ENCODE peak calls at places on chromosomes 3 and 15, in five cellular contexts. R, W, L, K and X are unnamed samples. For H3K4me1, the result is how much of the 10 kb centered on the place peaks cover.

GRCh38 chr15:51089699-51090098 is 5.0 kb downstream of the TNFAIP8L3 start:
- DNase-seq in L (no peak), K (no peak), W (no peak), R (no peak), X (no peak)

GRCh38 chr3:197692641-197693040 is 44.1 kb downstream of the RUBCN start:
- DNase-seq in K (no peak), L (no peak), R (no peak), W (no peak), X (no peak)

GRCh38 chr3:194046995-194047681 is 88.8 kb upstream of the HES1 start:
- DNase-seq in R (peak), K (no peak), L (no peak), W (peak), X (no peak)

GRCh38 chr3:195208631-195209030 is 62.3 kb downstream of the XXYLT1 start:
- DNase-seq in W (no peak), R (no peak), K (no peak), L (no peak), X (no peak)

GRCh38 chr15:61822511-61822910 is 237.7 kb downstream of the VPS13C start:
- DNase-seq in W (no peak), K (no peak), L (no peak), R (no peak), X (no peak)

GRCh38 chr3:107620534-107620933 is 97.8 kb downstream of the BBX start:
- DNase-seq in W (no peak), L (no peak), K (no peak), R (no peak), X (no peak)

GRCh38 chr15:61084502-61084901 is 144.6 kb downstream of the RORA start:
- DNase-seq in L (no peak), K (no peak), R (no peak), W (no peak), X (no peak)

GRCh38 chr3:52228266-52228665 is 2.8 kb upstream of the TLR9 start:
- DNase-seq in L (no peak), R (no peak), W (no peak), K (no peak), X (no peak)

GRCh38 chr3:62755285-62755684 is 119.9 kb downstream of the CADPS start:
- DNase-seq in W (peak), K (no peak), R (peak), L (no peak), X (no peak)

GRCh38 chr3:98577178-98577895 is 16.1 kb downstream of the CPOX start:
- DNase-seq in R (no peak), K (no peak), W (no peak), L (no peak), X (no peak)

GRCh38 chr15:101198820-101199219 is 53.0 kb downstream of the CHSY1 start:
- DNase-seq in W (no peak), R (no peak), L (peak), K (no peak), X (no peak)

GRCh38 chr15:99895956-99896311 is 162.7 kb upstream of the LYSMD4 start:
- DNase-seq in K (no peak), L (no peak), W (no peak), R (no peak), X (no peak)

GRCh38 chr3:77935418-77935817 is 895.5 kb downstream of the ROBO2 start:
- DNase-seq in L (no peak), K (no peak), W (no peak), R (no peak), X (no peak)

GRCh38 chr3:159724627-159725026 is 264.0 kb upstream of the IL12A start:
- DNase-seq in K (no peak), R (no peak), W (no peak), L (no peak), X (no peak)

GRCh38 chr3:43074901-43075689 is 30.8 kb downstream of the POMGNT2 start:
- DNase-seq in K (no peak), R (no peak), L (no peak), W (no peak), X (no peak)

GRCh38 chr3:30286007-30286669 is 320.3 kb upstream of the TGFBR2 start:
- DNase-seq in K (peak), R (peak), L (no peak), W (no peak), X (peak)

GRCh38 chr3:51304230-51304629 is 80.9 kb upstream of the MANF start:
- DNase-seq in K (no peak), W (no peak), R (no peak), L (peak), X (peak)

GRCh38 chr15:59933607-59934006 is 70.5 kb upstream of the FOXB1 start:
- DNase-seq in W (no peak), K (no peak), L (no peak), R (no peak), X (no peak)

GRCh38 chr15:59300618-59301139 is 72.0 kb downstream of the MYO1E start:
- DNase-seq in W (no peak), R (no peak), L (no peak), K (no peak), X (no peak)

GRCh38 chr15:75695634-75696302 is 16.9 kb downstream of the CSPG4 start:
- DNase-seq in L (no peak), R (no peak), W (peak), K (no peak), X (no peak)

GRCh38 chr15:34628577-34629152 is 45.2 kb upstream of the GOLGA8B start:
- DNase-seq in W (no peak), K (no peak), R (no peak), L (no peak), X (no peak)

GRCh38 chr3:20669184-20669583 is 483.2 kb upstream of the SGO1 start:
- DNase-seq in W (no peak), K (no peak), R (no peak), L (no peak), X (no peak)

GRCh38 chr3:14133876-14134275 is 9.0 kb downstream of the TMEM43 start:
- DNase-seq in L (no peak), W (no peak), K (no peak), R (no peak), X (no peak)

GRCh38 chr3:47586746-47587145 is 8.1 kb upstream of the CSPG5 start:
- DNase-seq in R (no peak), K (no peak), W (no peak), L (no peak), X (no peak)

GRCh38 chr3:42066516-42067181 is 24.5 kb upstream of the TRAK1 start:
- DNase-seq in W (peak), L (peak), K (no peak), R (peak), X (peak)

GRCh38 chr15:45773149-45773548 is 138.3 kb downstream of the SQOR start:
- DNase-seq in L (no peak), W (no peak), K (no peak), R (no peak), X (no peak)

GRCh38 chr15:41125950-41126642 is 10.0 kb upstream of the INO80 start:
- DNase-seq in L (no peak), R (no peak), W (no peak), K (peak), X (no peak)

GRCh38 chr3:121072128-121072527 is 164.1 kb downstream of the STXBP5L start:
- DNase-seq in R (no peak), W (no peak), K (no peak), L (no peak), X (no peak)

GRCh38 chr3:16286161-16286560 is 21.1 kb downstream of the OXNAD1 start:
- DNase-seq in L (no peak), K (no peak), W (no peak), R (no peak), X (no peak)

GRCh38 chr15:38991126-38991525 is 426.5 kb upstream of the RASGRP1 start:
- DNase-seq in W (no peak), L (peak), K (peak), R (peak), X (peak)

GRCh38 chr3:154967090-154967489 is 113.0 kb upstream of the MME start:
- DNase-seq in R (no peak), L (no peak), W (no peak), K (no peak), X (no peak)

GRCh38 chr3:8712871-8713360 is 20.7 kb upstream of the CAV3 start:
- DNase-seq in L (no peak), W (no peak), R (no peak), K (no peak), X (no peak)

GRCh38 chr3:65856907-65857306 is 181.8 kb downstream of the MAGI1 start:
- DNase-seq in R (no peak), W (no peak), L (no peak), K (no peak), X (no peak)

GRCh38 chr15:31733424-31733823 is 296.9 kb upstream of the CHRNA7 start:
- DNase-seq in W (no peak), R (no peak), L (no peak), K (no peak), X (no peak)

GRCh38 chr3:155697542-155697941 is 47.3 kb downstream of the PLCH1 start:
- DNase-seq in R (no peak), W (no peak), L (no peak), K (no peak), X (no peak)

GRCh38 chr3:36257117-36257516 is 123.2 kb upstream of the STAC start:
- DNase-seq in K (no peak), R (no peak), L (no peak), W (no peak), X (no peak)

GRCh38 chr3:192887047-192887446 is 30.6 kb downstream of the MB21D2 start:
- DNase-seq in L (no peak), K (peak), W (no peak), R (no peak), X (no peak)

GRCh38 chr15:37086521-37086920 is 13.8 kb downstream of the MEIS2 start:
- DNase-seq in K (no peak), L (no peak), W (no peak), R (no peak), X (no peak)

GRCh38 chr3:148614463-148614862 is 83.2 kb upstream of the AGTR1 start:
- DNase-seq in L (peak), K (no peak), W (no peak), R (peak), X (peak)
- TF ChIP-seq EZH2phosphoT487 in L (no peak), K (no peak), W (no peak), R (no peak), X (no peak)

DNA sequence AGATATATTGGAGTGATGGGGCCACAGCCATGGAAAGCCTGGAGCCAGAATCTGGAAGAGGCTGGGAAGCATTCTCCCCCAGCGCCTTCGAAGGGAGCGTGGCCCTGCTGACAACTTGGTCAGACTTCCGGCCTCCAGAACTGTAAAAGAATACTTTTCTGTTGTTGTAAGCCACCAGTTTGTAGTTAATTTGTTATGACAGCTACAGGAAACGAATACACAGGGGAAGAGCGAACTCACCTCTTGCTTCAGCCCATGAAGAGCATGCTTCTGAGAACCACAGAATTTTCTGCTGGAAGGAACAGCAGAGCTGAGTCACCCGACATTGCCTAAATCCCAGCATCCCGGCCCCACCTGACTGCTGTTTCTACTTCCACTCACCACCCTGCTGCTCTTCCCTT is 501.7 kb downstream of the SHQ1 start:
- DNase-seq in K (no peak), W (no peak), L (no peak), R (no peak), X (no peak)
- H3K4me1 ChIP-seq in K (under half), W (under half), L (under half), R (under half), X (under half)

DNA sequence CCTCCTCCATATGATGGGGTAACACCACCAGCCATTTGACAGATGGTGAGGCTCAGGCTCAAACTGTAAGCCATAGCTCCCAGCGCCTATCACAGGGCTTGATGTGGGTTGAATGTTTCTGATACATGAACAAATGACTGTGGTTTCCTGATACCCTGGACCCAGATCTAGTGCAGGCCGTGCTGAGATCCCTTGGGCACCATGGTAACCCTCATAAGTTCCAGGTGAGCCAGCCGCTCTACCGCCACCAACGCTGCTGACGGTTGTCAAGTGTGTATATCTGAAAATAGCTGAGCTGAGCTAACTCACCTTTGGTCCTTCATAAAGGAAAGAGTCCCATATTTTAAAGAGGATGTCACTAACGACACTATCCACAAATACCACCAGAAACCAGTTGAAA is 74.5 kb downstream of the TBC1D2B start:
- DNase-seq in W (no peak), K (no peak), L (no peak), R (no peak), X (no peak)
- H3K4me2 ChIP-seq in W (no peak), K (no peak), L (no peak), R (no peak), X (no peak)

DNA sequence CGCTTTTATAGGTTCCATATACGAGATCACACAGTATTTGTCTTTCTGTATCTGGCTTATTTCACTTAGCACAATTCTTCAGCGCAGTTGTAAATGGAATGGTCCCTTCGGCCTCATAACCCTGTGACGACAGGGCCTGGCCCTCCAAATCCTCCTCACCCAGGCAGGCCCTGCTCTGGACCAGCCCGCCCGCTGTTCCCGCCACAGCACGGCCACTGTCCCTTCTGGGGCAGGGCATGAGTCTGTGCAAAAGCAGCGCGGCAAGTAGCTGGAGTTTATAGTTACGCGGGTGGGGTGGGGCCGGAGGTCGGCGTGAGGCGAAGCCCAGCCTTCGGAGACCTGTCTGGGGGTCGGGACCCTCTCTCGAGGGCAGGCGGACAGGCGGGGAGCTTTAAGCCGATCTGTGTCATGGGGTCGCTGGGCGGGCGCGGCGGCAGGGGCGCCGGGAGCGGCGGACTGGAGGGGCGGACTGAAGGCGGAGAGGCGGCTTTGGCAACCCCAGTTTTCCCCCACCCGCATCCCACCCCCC is 543 bp downstream of the ARPIN start:
- DNase-seq in R (peak), K (no peak), L (peak), W (no peak), X (peak)
- TF ChIP-seq EZH2phosphoT487 in R (no peak), K (no peak), L (no peak), W (no peak), X (no peak)

DNA sequence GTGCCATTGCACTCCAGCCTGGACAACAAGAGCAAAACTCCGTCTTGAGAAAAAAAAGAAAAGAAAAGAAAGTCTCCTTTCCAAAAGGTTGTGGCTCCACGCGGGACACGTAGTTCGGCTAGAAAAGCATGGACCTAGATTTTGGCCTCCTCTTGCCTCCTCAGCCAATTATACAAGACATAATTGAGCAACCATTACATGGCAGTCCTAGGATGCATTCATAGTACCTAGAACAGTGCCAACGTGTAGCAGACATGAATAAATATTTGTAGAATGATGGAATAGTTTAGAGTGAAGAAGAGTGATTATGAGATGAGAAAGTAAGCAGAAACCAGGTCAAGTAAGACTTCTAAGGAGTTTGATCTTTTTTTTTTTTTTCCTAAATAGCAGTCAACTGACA is 112.5 kb downstream of the ZNF609 start:
- DNase-seq in R (no peak), K (no peak), L (no peak), W (no peak), X (no peak)
- H3K4me1 ChIP-seq in R (under half), K (under half), L (under half), W (under half), X (under half)

GRCh38 chr15:69318033-69318432 is 19.3 kb downstream of the PAQR5 start:
- DNase-seq in W (no peak), K (no peak), L (no peak), R (peak), X (no peak)

GRCh38 chr15:69319384-69320375 is 21.0 kb downstream of the PAQR5 start:
- DNase-seq in W (no peak), L (no peak), K (no peak), R (no peak), X (no peak)

GRCh38 chr15:69316281-69316680 is 17.6 kb downstream of the PAQR5 start:
- DNase-seq in L (no peak), R (no peak), W (no peak), K (no peak), X (no peak)

GRCh38 chr15:69315402-69316110 is 16.8 kb downstream of the PAQR5 start:
- DNase-seq in K (no peak), L (no peak), W (no peak), R (peak), X (no peak)

DNA sequence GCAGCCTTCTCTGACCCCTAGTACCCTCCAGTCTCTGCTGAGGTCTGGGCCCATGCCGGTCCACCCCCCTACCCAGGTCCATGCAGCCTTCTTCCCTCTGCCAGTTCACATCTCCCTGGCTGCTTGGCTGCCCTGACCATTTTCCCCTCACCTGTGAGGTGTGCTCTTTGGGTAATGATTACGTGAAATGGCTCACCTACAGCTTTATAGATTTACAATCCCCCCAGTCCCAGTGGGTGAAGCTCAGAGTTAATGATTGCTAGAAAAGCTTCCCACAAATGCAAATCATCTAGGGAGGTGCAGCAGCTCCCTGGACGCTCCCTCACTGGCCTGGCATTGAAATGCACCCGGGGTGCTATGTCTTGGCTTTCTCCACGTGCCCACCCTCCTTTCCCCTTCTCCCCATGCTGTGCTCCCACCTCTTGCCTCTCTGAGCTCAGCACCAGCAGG is 18.7 kb downstream of the PAQR5 start:
- DNase-seq in L (no peak), W (no peak), K (no peak), R (no peak), X (no peak)
- H3K4me2 ChIP-seq in L (no peak), W (no peak), K (no peak), R (no peak), X (no peak)